ENCODE peak calls at places on chromosomes 5 and 9, in six cellular contexts. One of them, this sample, is unnamed.
A peak's percentile ranks its signal among the peaks of the same experiment; 100 is the strongest.

GRCh38 chr5:67401166-67401565 is 204.6 kb upstream of the CD180 start:
- DNase-seq in mesenchymal stem cell: no peak
- DNase-seq in mesendoderm: no peak
- DNase-seq in neuronal stem cell: no peak
- DNase-seq in H1: no peak
- DNase-seq in H9: no peak
- DNase-seq in this sample: no peak

GRCh38 chr5:151086905-151087360 is 6.1 kb upstream of the TNIP1 start:
- DNase-seq in mesendoderm: no peak
- DNase-seq in H1: no peak
- DNase-seq in neuronal stem cell: no peak
- DNase-seq in mesenchymal stem cell: peak; percentile 61
- DNase-seq in H9: no peak
- DNase-seq in this sample: peak; percentile 43

GRCh38 chr5:142548739-142549275 is 137.1 kb downstream of the FGF1 start:
- DNase-seq in mesenchymal stem cell: peak; percentile 97
- DNase-seq in neuronal stem cell: peak; percentile 79
- DNase-seq in mesendoderm: peak; percentile 99
- DNase-seq in H9: peak; percentile 93
- DNase-seq in H1: peak; percentile 73
- DNase-seq in this sample: peak; percentile 97

GRCh38 chr5:100448250-100448649 is 86.9 kb upstream of the FAM174A start:
- DNase-seq in H1: no peak
- DNase-seq in mesendoderm: no peak
- DNase-seq in mesenchymal stem cell: peak; percentile 56
- DNase-seq in H9: no peak
- DNase-seq in neuronal stem cell: no peak
- DNase-seq in this sample: no peak

GRCh38 chr5:130528474-130528873 is 624.2 kb downstream of the CHSY3 start:
- DNase-seq in H9: no peak
- DNase-seq in neuronal stem cell: no peak
- DNase-seq in H1: no peak
- DNase-seq in mesenchymal stem cell: peak; percentile 41
- DNase-seq in mesendoderm: no peak
- DNase-seq in this sample: no peak

GRCh38 chr5:54760182-54760935 is 225.0 kb downstream of the ESM1 start:
- DNase-seq in neuronal stem cell: no peak
- DNase-seq in H9: no peak
- DNase-seq in mesendoderm: no peak
- DNase-seq in mesenchymal stem cell: peak; percentile 73
- DNase-seq in H1: no peak
- DNase-seq in this sample: peak; percentile 58

GRCh38 chr5:95918421-95919006 is 43.1 kb downstream of the ELL2 start:
- DNase-seq in mesenchymal stem cell: no peak
- DNase-seq in H1: no peak
- DNase-seq in mesendoderm: no peak
- DNase-seq in neuronal stem cell: no peak
- DNase-seq in H9: no peak
- DNase-seq in this sample: no peak

GRCh38 chr9:34557421-34558321 is 31.9 kb downstream of the CNTFR start:
- DNase-seq in neuronal stem cell: no peak
- DNase-seq in mesenchymal stem cell: no peak
- DNase-seq in H1: no peak
- DNase-seq in mesendoderm: no peak
- DNase-seq in H9: no peak
- DNase-seq in this sample: no peak

GRCh38 chr5:125552486-125552885 is 806.0 kb upstream of the ZNF608 start:
- DNase-seq in H9: no peak
- DNase-seq in neuronal stem cell: no peak
- DNase-seq in mesendoderm: no peak
- DNase-seq in mesenchymal stem cell: no peak
- DNase-seq in H1: no peak
- DNase-seq in this sample: peak; percentile 50

GRCh38 chr5:6791031-6791577 is 77.9 kb downstream of the TENT4A start:
- DNase-seq in neuronal stem cell: no peak
- DNase-seq in mesendoderm: no peak
- DNase-seq in H9: no peak
- DNase-seq in mesenchymal stem cell: no peak
- DNase-seq in H1: no peak
- DNase-seq in this sample: no peak

GRCh38 chr9:130265431-130266235 is at the start of gene HMCN2:
- DNase-seq in H9: peak; percentile 64
- DNase-seq in mesenchymal stem cell: peak; percentile 14
- DNase-seq in H1: peak; percentile 76
- DNase-seq in neuronal stem cell: peak; percentile 37
- DNase-seq in mesendoderm: peak; percentile 74
- DNase-seq in this sample: no peak

GRCh38 chr9:75086443-75087278 is 1.3 kb downstream of the NMRK1 start:
- DNase-seq in mesendoderm: no peak
- DNase-seq in H9: no peak
- DNase-seq in mesenchymal stem cell: peak; percentile 58
- DNase-seq in H1: no peak
- DNase-seq in neuronal stem cell: no peak
- DNase-seq in this sample: no peak

GRCh38 chr9:129458155-129458661 is 162.7 kb downstream of the C9orf50 start:
- DNase-seq in H9: no peak
- DNase-seq in neuronal stem cell: no peak
- DNase-seq in mesenchymal stem cell: peak; percentile 69
- DNase-seq in mesendoderm: no peak
- DNase-seq in H1: no peak
- DNase-seq in this sample: no peak

GRCh38 chr9:125409637-125410521 is 148.3 kb downstream of the GAPVD1 start:
- DNase-seq in neuronal stem cell: no peak
- DNase-seq in H1: peak; percentile 50
- DNase-seq in H9: peak; percentile 62
- DNase-seq in mesendoderm: peak; percentile 86
- DNase-seq in mesenchymal stem cell: peak; percentile 34
- DNase-seq in this sample: peak; percentile 53

GRCh38 chr5:166961938-166962337 is 1329.5 kb upstream of the WWC1 start:
- DNase-seq in H9: no peak
- DNase-seq in mesendoderm: peak; percentile 81
- DNase-seq in H1: no peak
- DNase-seq in mesenchymal stem cell: no peak
- DNase-seq in neuronal stem cell: no peak
- DNase-seq in this sample: no peak

GRCh38 chr5:143889986-143890385 is 78.0 kb downstream of the HMHB1 start:
- DNase-seq in mesenchymal stem cell: peak; percentile 69
- DNase-seq in H9: no peak
- DNase-seq in mesendoderm: no peak
- DNase-seq in neuronal stem cell: no peak
- DNase-seq in H1: no peak
- DNase-seq in this sample: peak; percentile 49

GRCh38 chr9:33211695-33212393 is 28.1 kb upstream of the SPINK4 start:
- DNase-seq in mesenchymal stem cell: no peak
- DNase-seq in H1: no peak
- DNase-seq in mesendoderm: peak; percentile 63
- DNase-seq in neuronal stem cell: no peak
- DNase-seq in H9: no peak
- DNase-seq in this sample: peak; percentile 38

GRCh38 chr5:160188151-160188967 is 40.9 kb upstream of the FABP6 start:
- DNase-seq in H1: peak; percentile 86
- DNase-seq in neuronal stem cell: no peak
- DNase-seq in mesendoderm: peak; percentile 91
- DNase-seq in mesenchymal stem cell: peak; percentile 76
- DNase-seq in H9: peak; percentile 79
- DNase-seq in this sample: peak; percentile 82

GRCh38 chr9:115198018-115198417 is 80.1 kb upstream of the TNC start:
- DNase-seq in H9: no peak
- DNase-seq in neuronal stem cell: no peak
- DNase-seq in mesendoderm: peak; percentile 67
- DNase-seq in H1: no peak
- DNase-seq in mesenchymal stem cell: peak; percentile 68
- DNase-seq in this sample: peak; percentile 79

GRCh38 chr5:110865400-110866094 is 126.7 kb downstream of the SLC25A46 start:
- DNase-seq in neuronal stem cell: peak; percentile 37
- DNase-seq in mesendoderm: peak; percentile 84
- DNase-seq in H9: peak; percentile 73
- DNase-seq in mesenchymal stem cell: peak; percentile 31
- DNase-seq in H1: peak; percentile 60
- DNase-seq in this sample: peak; percentile 41

GRCh38 chr5:15452030-15452429 is 48.0 kb upstream of the FBXL7 start:
- DNase-seq in mesendoderm: no peak
- DNase-seq in mesenchymal stem cell: no peak
- DNase-seq in H1: no peak
- DNase-seq in H9: no peak
- DNase-seq in neuronal stem cell: no peak
- DNase-seq in this sample: no peak

GRCh38 chr5:956941-957729 is 51.5 kb upstream of the NKD2 start:
- DNase-seq in neuronal stem cell: no peak
- DNase-seq in H9: peak; percentile 34
- DNase-seq in H1: peak; percentile 69
- DNase-seq in mesendoderm: peak; percentile 40
- DNase-seq in mesenchymal stem cell: peak; percentile 96
- DNase-seq in this sample: peak; percentile 90

GRCh38 chr5:78638423-78638822 is 10.1 kb downstream of the LHFPL2 start:
- DNase-seq in H1: no peak
- DNase-seq in neuronal stem cell: peak; percentile 56
- DNase-seq in H9: no peak
- DNase-seq in mesenchymal stem cell: peak; percentile 89
- DNase-seq in mesendoderm: peak; percentile 70
- DNase-seq in this sample: peak; percentile 92

GRCh38 chr5:35821513-35821912 is 35.2 kb upstream of the IL7R start:
- DNase-seq in neuronal stem cell: no peak
- DNase-seq in mesenchymal stem cell: no peak
- DNase-seq in mesendoderm: no peak
- DNase-seq in H1: no peak
- DNase-seq in H9: no peak
- DNase-seq in this sample: no peak

GRCh38 chr5:35185518-35185917 is 44.8 kb downstream of the PRLR start:
- DNase-seq in mesendoderm: no peak
- DNase-seq in neuronal stem cell: no peak
- DNase-seq in mesenchymal stem cell: no peak
- DNase-seq in H1: no peak
- DNase-seq in H9: no peak
- DNase-seq in this sample: no peak

GRCh38 chr9:14209399-14209990 is 104.4 kb downstream of the NFIB start:
- DNase-seq in mesenchymal stem cell: no peak
- DNase-seq in H1: no peak
- DNase-seq in H9: no peak
- DNase-seq in mesendoderm: no peak
- DNase-seq in neuronal stem cell: no peak
- DNase-seq in this sample: no peak

GRCh38 chr5:54438601-54439399 is 16.7 kb upstream of the HSPB3 start:
- DNase-seq in mesenchymal stem cell: no peak
- DNase-seq in neuronal stem cell: no peak
- DNase-seq in H9: no peak
- DNase-seq in H1: no peak
- DNase-seq in mesendoderm: no peak
- DNase-seq in this sample: no peak

GRCh38 chr9:115597330-115597729 is 479.4 kb upstream of the TNC start:
- DNase-seq in H9: no peak
- DNase-seq in mesendoderm: no peak
- DNase-seq in neuronal stem cell: no peak
- DNase-seq in mesenchymal stem cell: no peak
- DNase-seq in H1: no peak
- DNase-seq in this sample: no peak

GRCh38 chr9:126474201-126474765 is 139.4 kb upstream of the LMX1B start:
- DNase-seq in mesenchymal stem cell: peak; percentile 12
- DNase-seq in mesendoderm: no peak
- DNase-seq in H1: no peak
- DNase-seq in neuronal stem cell: no peak
- DNase-seq in H9: no peak
- DNase-seq in this sample: peak; percentile 56

GRCh38 chr5:53419247-53419646 is 61.2 kb upstream of the FST start:
- DNase-seq in mesendoderm: no peak
- DNase-seq in H9: no peak
- DNase-seq in mesenchymal stem cell: peak; percentile 90
- DNase-seq in H1: no peak
- DNase-seq in neuronal stem cell: no peak
- DNase-seq in this sample: peak; percentile 93

GRCh38 chr5:171842006-171842776 is 56.6 kb downstream of the SMIM23 start:
- DNase-seq in neuronal stem cell: no peak
- DNase-seq in H9: no peak
- DNase-seq in mesendoderm: no peak
- DNase-seq in mesenchymal stem cell: no peak
- DNase-seq in H1: no peak
- DNase-seq in this sample: no peak

GRCh38 chr5:131999991-132000490 is 11.4 kb downstream of the ACSL6 start:
- DNase-seq in neuronal stem cell: no peak
- DNase-seq in H9: no peak
- DNase-seq in mesendoderm: no peak
- DNase-seq in H1: no peak
- DNase-seq in mesenchymal stem cell: no peak
- DNase-seq in this sample: no peak

GRCh38 chr5:180379355-180380070 is 26.4 kb upstream of the GFPT2 start:
- DNase-seq in neuronal stem cell: no peak
- DNase-seq in H1: no peak
- DNase-seq in mesendoderm: no peak
- DNase-seq in H9: no peak
- DNase-seq in mesenchymal stem cell: no peak
- DNase-seq in this sample: no peak

GRCh38 chr5:82347213-82347947 is 69.2 kb upstream of the RPS23 start:
- DNase-seq in H9: no peak
- DNase-seq in H1: no peak
- DNase-seq in neuronal stem cell: no peak
- DNase-seq in mesendoderm: no peak
- DNase-seq in mesenchymal stem cell: peak; percentile 83
- DNase-seq in this sample: peak; percentile 90
- H3K9ac ChIP-seq in H9: no peak overlapping the region
- H3K9ac ChIP-seq in H1: no peak overlapping the region
- H3K9ac ChIP-seq in neuronal stem cell: no peak overlapping the region
- H3K9ac ChIP-seq in mesendoderm: no peak overlapping the region
- H3K9ac ChIP-seq in mesenchymal stem cell: peak overlapping the region; percentile 62
- H3K9ac ChIP-seq in this sample: peak overlapping the region; percentile 70

GRCh38 chr5:141320225-141321169 is at the start of gene TAF7:
- DNase-seq in neuronal stem cell: peak; percentile 93
- DNase-seq in mesenchymal stem cell: peak; percentile 93
- DNase-seq in mesendoderm: peak; percentile 97
- DNase-seq in H9: peak; percentile 92
- DNase-seq in H1: peak; percentile 95
- DNase-seq in this sample: peak; percentile 92
- H3K18ac ChIP-seq in neuronal stem cell: peak within 1 kb of the TSS; percentile 94
- H3K18ac ChIP-seq in mesenchymal stem cell: peak within 1 kb of the TSS; percentile 41
- H3K18ac ChIP-seq in mesendoderm: peak within 1 kb of the TSS; percentile 85
- H3K18ac ChIP-seq in H9: peak within 1 kb of the TSS; percentile 98
- H3K18ac ChIP-seq in H1: peak within 1 kb of the TSS; percentile 68
- H3K18ac ChIP-seq in this sample: peak within 1 kb of the TSS; percentile 66

GRCh38 chr9:127803507-127804352 is 1.0 kb downstream of the FPGS start:
- DNase-seq in mesenchymal stem cell: peak; percentile 30
- DNase-seq in H9: no peak
- DNase-seq in mesendoderm: no peak
- DNase-seq in H1: no peak
- DNase-seq in neuronal stem cell: no peak
- DNase-seq in this sample: no peak
- H3K9ac ChIP-seq in mesenchymal stem cell: peak overlapping the region; percentile 99
- H3K9ac ChIP-seq in H9: peak overlapping the region; percentile 78
- H3K9ac ChIP-seq in mesendoderm: peak overlapping the region; percentile 88
- H3K9ac ChIP-seq in H1: peak overlapping the region; percentile 82
- H3K9ac ChIP-seq in neuronal stem cell: peak overlapping the region; percentile 87
- H3K9ac ChIP-seq in this sample: peak overlapping the region; percentile 94

GRCh38 chr5:14143843-14144585 is 872 bp downstream of the TRIO start:
- DNase-seq in H1: peak; percentile 66
- DNase-seq in mesendoderm: no peak
- DNase-seq in H9: peak; percentile 45
- DNase-seq in mesenchymal stem cell: no peak
- DNase-seq in neuronal stem cell: no peak
- DNase-seq in this sample: no peak
- H3K18ac ChIP-seq in H1: peak overlapping the region; percentile 48
- H3K18ac ChIP-seq in mesendoderm: peak overlapping the region; percentile 100
- H3K18ac ChIP-seq in H9: peak overlapping the region; percentile 57
- H3K18ac ChIP-seq in mesenchymal stem cell: peak overlapping the region; percentile 97
- H3K18ac ChIP-seq in neuronal stem cell: peak overlapping the region; percentile 92
- H3K18ac ChIP-seq in this sample: peak overlapping the region; percentile 94

This sample was measured in IMR-90.